ENCODE peak calls at places on chromosomes 11 and 22, in six cellular contexts. One of them, this sample, is unnamed.

GRCh38 chr11:121451178-121451981 is 734 bp upstream of the SORL1 start:
- DNase-seq in GM23338: no peak
- DNase-seq in transverse colon: peak
- DNase-seq in Panc1: no peak
- DNase-seq in HCT116: no peak
- DNase-seq in HepG2: peak
- DNase-seq in this sample: no peak

GRCh38 chr22:31296258-31296657 is 4.0 kb upstream of the PIK3IP1 start:
- DNase-seq in GM23338: no peak
- DNase-seq in transverse colon: no peak
- DNase-seq in Panc1: no peak
- DNase-seq in HCT116: no peak
- DNase-seq in HepG2: no peak
- DNase-seq in this sample: no peak

GRCh38 chr11:126930100-126930841 is 70.3 kb downstream of the KIRREL3 start:
- DNase-seq in GM23338: no peak
- DNase-seq in transverse colon: no peak
- DNase-seq in Panc1: no peak
- DNase-seq in HCT116: no peak
- DNase-seq in HepG2: no peak
- DNase-seq in this sample: no peak

GRCh38 chr11:33376331-33377099 is 119.3 kb downstream of the HIPK3 start:
- DNase-seq in GM23338: peak
- DNase-seq in transverse colon: no peak
- DNase-seq in Panc1: no peak
- DNase-seq in HCT116: no peak
- DNase-seq in HepG2: no peak
- DNase-seq in this sample: no peak

GRCh38 chr22:42328130-42328821 is 57.8 kb upstream of the TCF20 start:
- DNase-seq in GM23338: no peak
- DNase-seq in transverse colon: no peak
- DNase-seq in Panc1: no peak
- DNase-seq in HCT116: no peak
- DNase-seq in HepG2: no peak
- DNase-seq in this sample: no peak

GRCh38 chr11:12149672-12150225 is 39.4 kb downstream of the MICAL2 start:
- DNase-seq in GM23338: no peak
- DNase-seq in transverse colon: peak
- DNase-seq in Panc1: no peak
- DNase-seq in HCT116: no peak
- DNase-seq in HepG2: no peak
- DNase-seq in this sample: no peak

GRCh38 chr22:36741204-36741793 is 34.6 kb downstream of the IFT27 start:
- DNase-seq in GM23338: peak
- DNase-seq in transverse colon: no peak
- DNase-seq in Panc1: no peak
- DNase-seq in HCT116: peak
- DNase-seq in HepG2: no peak
- DNase-seq in this sample: peak

GRCh38 chr11:75505966-75506692 is 19.6 kb downstream of the GDPD5 start:
- DNase-seq in GM23338: no peak
- DNase-seq in transverse colon: no peak
- DNase-seq in Panc1: no peak
- DNase-seq in HCT116: no peak
- DNase-seq in HepG2: no peak
- DNase-seq in this sample: no peak

GRCh38 chr11:95877288-95877687 is 46.6 kb downstream of the MTMR2 start:
- DNase-seq in GM23338: no peak
- DNase-seq in transverse colon: no peak
- DNase-seq in Panc1: no peak
- DNase-seq in HCT116: no peak
- DNase-seq in HepG2: no peak
- DNase-seq in this sample: no peak

GRCh38 chr11:86249307-86250098 is 5.0 kb downstream of the EED start:
- DNase-seq in GM23338: no peak
- DNase-seq in transverse colon: no peak
- DNase-seq in Panc1: no peak
- DNase-seq in HCT116: no peak
- DNase-seq in HepG2: no peak
- DNase-seq in this sample: no peak

GRCh38 chr11:90341986-90342385 is 119.1 kb upstream of the CHORDC1 start:
- DNase-seq in GM23338: peak
- DNase-seq in transverse colon: no peak
- DNase-seq in Panc1: no peak
- DNase-seq in HCT116: no peak
- DNase-seq in HepG2: no peak
- DNase-seq in this sample: no peak

GRCh38 chr11:65551572-65552398 is 6.4 kb downstream of the LTBP3 start:
- DNase-seq in GM23338: peak
- DNase-seq in transverse colon: peak
- DNase-seq in Panc1: no peak
- DNase-seq in HCT116: peak
- DNase-seq in HepG2: peak
- DNase-seq in this sample: no peak

DNA sequence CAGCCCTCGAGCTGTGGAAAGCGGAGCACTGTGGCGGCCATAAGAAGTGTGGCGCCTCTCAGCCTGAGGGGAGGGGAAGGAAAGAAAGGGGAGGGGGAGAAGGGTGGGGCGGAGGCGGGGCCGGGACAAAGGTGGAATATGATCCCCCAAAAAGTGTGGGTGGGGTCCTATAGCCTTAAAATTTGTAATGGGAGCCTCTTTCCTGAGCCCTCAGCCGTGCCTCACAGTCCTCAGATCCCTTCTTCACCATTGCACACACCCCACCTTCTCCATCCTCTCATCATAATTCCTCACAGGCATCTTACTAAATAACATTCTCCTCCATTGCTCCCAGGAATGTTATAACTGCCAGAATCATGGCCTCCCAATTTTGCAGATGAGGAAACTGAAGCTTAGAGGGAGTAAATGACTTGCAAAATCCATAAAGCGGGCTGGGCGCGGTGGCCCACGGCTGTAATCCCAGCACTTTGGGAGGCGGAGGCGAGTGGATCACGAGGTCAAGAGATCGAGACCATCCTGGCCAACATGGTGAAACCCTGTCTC is 600 bp upstream of the RAB6A start:
- DNase-seq in GM23338: no peak
- DNase-seq in transverse colon: peak
- DNase-seq in Panc1: no peak
- DNase-seq in HCT116: no peak
- DNase-seq in HepG2: no peak
- DNase-seq in this sample: no peak
- TF ChIP-seq POLR2AphosphoS5 in GM23338: peak
- TF ChIP-seq POLR2AphosphoS5 in transverse colon: peak
- TF ChIP-seq POLR2AphosphoS5 in Panc1: peak
- TF ChIP-seq POLR2AphosphoS5 in HCT116: peak
- TF ChIP-seq POLR2AphosphoS5 in HepG2: no peak
- TF ChIP-seq POLR2AphosphoS5 in this sample: no peak

DNA sequence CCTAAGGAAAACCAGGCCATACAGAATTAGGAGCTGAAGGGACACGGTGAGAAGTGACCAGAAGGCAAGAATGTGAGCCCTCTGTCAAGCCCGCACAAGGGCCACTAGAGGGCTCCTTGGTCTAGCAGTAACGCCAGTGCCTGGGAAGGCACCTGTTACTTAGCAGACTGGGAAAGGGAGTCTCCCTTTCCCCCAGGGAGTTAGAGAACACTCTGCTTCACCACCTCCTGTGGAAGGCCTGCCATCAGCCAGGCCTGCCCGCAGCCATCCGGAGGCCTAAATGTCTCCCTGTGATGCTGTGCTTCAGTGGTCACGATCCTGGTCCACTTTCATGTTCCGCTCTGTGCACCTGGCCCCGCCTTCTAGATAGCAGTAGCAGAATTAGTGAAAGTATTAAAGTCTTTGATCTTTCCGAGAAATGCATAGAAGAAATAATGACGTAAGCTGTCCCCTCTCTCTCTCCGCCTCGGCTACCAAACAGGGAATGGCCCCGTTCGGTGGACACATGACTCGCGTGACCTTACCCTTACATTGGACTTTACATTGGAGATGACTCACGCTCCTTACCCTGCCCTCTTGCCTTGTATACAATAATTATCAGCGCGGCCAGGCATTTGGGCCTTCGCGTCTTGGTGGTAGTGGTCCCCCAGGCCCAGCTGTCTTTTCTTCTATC is 10.7 kb upstream of the GSTP1 start:
- DNase-seq in GM23338: peak
- DNase-seq in transverse colon: peak
- DNase-seq in Panc1: no peak
- DNase-seq in HCT116: peak
- DNase-seq in HepG2: peak
- DNase-seq in this sample: no peak
- TF ChIP-seq CTCF in GM23338: peak
- TF ChIP-seq CTCF in transverse colon: peak
- TF ChIP-seq CTCF in Panc1: peak
- TF ChIP-seq CTCF in HCT116: peak
- TF ChIP-seq CTCF in HepG2: peak
- TF ChIP-seq CTCF in this sample: peak

DNA sequence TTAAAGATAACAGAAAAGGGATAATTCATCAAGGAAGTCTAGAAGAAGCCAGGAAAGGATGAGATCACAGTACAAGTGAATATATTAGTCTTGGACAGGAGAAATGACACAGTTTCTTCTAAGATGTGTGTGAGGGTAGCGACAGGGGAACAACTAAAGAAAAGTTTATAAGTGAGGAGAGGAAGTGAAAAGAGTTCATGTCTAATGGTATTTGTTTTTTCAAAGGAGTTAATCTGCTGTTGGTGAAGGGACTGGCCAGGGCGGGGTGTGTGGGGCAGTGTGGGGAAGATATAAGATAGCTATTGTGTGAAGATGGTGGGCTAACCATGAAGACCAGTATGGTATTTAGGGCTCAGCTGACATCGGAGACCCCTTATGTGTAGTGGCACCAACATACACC is 7.6 kb upstream of the PPFIBP2 start:
- DNase-seq in GM23338: no peak
- DNase-seq in transverse colon: no peak
- DNase-seq in Panc1: no peak
- DNase-seq in HCT116: no peak
- DNase-seq in HepG2: no peak
- DNase-seq in this sample: no peak
- TF ChIP-seq POLR2AphosphoS5 in GM23338: no peak
- TF ChIP-seq POLR2AphosphoS5 in transverse colon: no peak
- TF ChIP-seq POLR2AphosphoS5 in Panc1: no peak
- TF ChIP-seq POLR2AphosphoS5 in HCT116: no peak
- TF ChIP-seq POLR2AphosphoS5 in HepG2: no peak
- TF ChIP-seq POLR2AphosphoS5 in this sample: no peak

GRCh38 chr11:123233280-123233977 is 38.4 kb upstream of the CLMP start:
- DNase-seq in GM23338: no peak
- DNase-seq in transverse colon: no peak
- DNase-seq in Panc1: no peak
- DNase-seq in HCT116: no peak
- DNase-seq in HepG2: no peak
- DNase-seq in this sample: no peak

GRCh38 chr11:123238297-123238696 is 43.2 kb upstream of the CLMP start:
- DNase-seq in GM23338: no peak
- DNase-seq in transverse colon: no peak
- DNase-seq in Panc1: no peak
- DNase-seq in HCT116: no peak
- DNase-seq in HepG2: no peak
- DNase-seq in this sample: peak

GRCh38 chr11:123233978-123234340 is 38.9 kb upstream of the CLMP start:
- DNase-seq in GM23338: no peak
- DNase-seq in transverse colon: no peak
- DNase-seq in Panc1: no peak
- DNase-seq in HCT116: no peak
- DNase-seq in HepG2: no peak
- DNase-seq in this sample: no peak

GRCh38 chr11:123235117-123235686 is 40.2 kb upstream of the CLMP start:
- DNase-seq in GM23338: peak
- DNase-seq in transverse colon: peak
- DNase-seq in Panc1: no peak
- DNase-seq in HCT116: peak
- DNase-seq in HepG2: peak
- DNase-seq in this sample: peak

GRCh38 chr11:123235687-123236261 is 40.7 kb upstream of the CLMP start:
- DNase-seq in GM23338: no peak
- DNase-seq in transverse colon: no peak
- DNase-seq in Panc1: no peak
- DNase-seq in HCT116: peak
- DNase-seq in HepG2: no peak
- DNase-seq in this sample: no peak
- TF ChIP-seq CTCF in GM23338: no peak
- TF ChIP-seq CTCF in transverse colon: no peak
- TF ChIP-seq CTCF in Panc1: no peak
- TF ChIP-seq CTCF in HCT116: peak
- TF ChIP-seq CTCF in HepG2: no peak
- TF ChIP-seq CTCF in this sample: no peak

GRCh38 chr11:59754859-59755700 is at the start of gene STX3:
- DNase-seq in GM23338: peak
- DNase-seq in transverse colon: peak
- DNase-seq in Panc1: peak
- DNase-seq in HCT116: peak
- DNase-seq in HepG2: peak
- DNase-seq in this sample: peak
- TF ChIP-seq POLR2AphosphoS5 in GM23338: no peak
- TF ChIP-seq POLR2AphosphoS5 in transverse colon: no peak
- TF ChIP-seq POLR2AphosphoS5 in Panc1: no peak
- TF ChIP-seq POLR2AphosphoS5 in HCT116: peak
- TF ChIP-seq POLR2AphosphoS5 in HepG2: no peak
- TF ChIP-seq POLR2AphosphoS5 in this sample: no peak

GRCh38 chr11:15770798-15771414 is 585.4 kb downstream of the SOX6 start:
- DNase-seq in GM23338: peak
- DNase-seq in transverse colon: peak
- DNase-seq in Panc1: no peak
- DNase-seq in HCT116: peak
- DNase-seq in HepG2: peak
- DNase-seq in this sample: no peak
- TF ChIP-seq CTCF in GM23338: peak
- TF ChIP-seq CTCF in transverse colon: peak
- TF ChIP-seq CTCF in Panc1: peak
- TF ChIP-seq CTCF in HCT116: peak
- TF ChIP-seq CTCF in HepG2: peak
- TF ChIP-seq CTCF in this sample: no peak

DNA sequence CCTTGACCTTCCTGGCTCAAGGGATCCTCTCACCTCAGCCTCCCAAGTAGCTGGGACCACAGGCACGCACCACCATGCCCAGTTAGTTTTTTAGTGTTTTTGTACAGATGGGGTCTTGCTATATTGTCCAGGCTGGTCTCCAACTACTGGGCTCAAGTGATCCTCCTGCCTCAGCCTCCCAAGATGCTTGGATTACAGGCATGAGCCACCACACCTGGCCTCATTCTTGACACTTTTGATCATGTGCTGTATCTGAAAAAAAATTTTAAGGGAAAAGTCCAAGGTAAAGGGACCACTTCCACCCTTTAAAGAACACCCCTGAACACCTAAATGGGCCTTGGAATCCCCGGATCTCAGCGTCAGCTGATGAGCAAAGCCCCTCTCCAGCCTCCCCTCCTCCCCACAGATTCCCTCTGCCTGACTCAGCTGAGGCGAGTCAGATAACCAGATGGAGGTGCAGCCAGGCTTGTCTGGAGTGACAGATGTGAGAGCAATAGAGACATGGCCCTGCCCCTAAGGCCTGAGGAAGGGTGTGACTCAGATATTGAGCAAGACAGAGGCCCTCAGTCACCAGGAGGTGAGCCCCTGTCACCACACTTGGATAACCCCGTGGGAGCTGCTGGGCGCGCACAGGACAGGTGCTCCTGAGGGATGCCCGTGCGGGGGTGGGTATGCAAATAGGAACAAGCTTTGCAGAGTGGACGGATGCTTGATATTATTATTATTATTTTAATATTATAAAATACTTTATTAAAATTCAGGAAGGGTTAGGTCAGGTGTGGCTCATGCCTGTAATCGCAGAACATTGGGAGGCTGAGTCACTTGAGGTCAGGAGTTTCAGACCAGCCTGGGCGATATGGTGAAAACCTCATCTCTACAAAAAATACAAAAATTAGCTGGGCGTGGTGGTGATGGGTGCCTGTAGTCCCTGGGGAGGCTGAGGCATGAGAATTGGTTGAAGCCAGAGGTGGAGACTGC is 5.0 kb upstream of the CCDC88B start:
- DNase-seq in GM23338: peak
- DNase-seq in transverse colon: peak
- DNase-seq in Panc1: peak
- DNase-seq in HCT116: peak
- DNase-seq in HepG2: peak
- DNase-seq in this sample: no peak
- TF ChIP-seq POLR2AphosphoS5 in GM23338: no peak
- TF ChIP-seq POLR2AphosphoS5 in transverse colon: no peak
- TF ChIP-seq POLR2AphosphoS5 in Panc1: peak
- TF ChIP-seq POLR2AphosphoS5 in HCT116: peak
- TF ChIP-seq POLR2AphosphoS5 in HepG2: no peak
- TF ChIP-seq POLR2AphosphoS5 in this sample: no peak